ENCODE peak calls at places on chromosomes 12 and 14, in five cellular contexts. One of them, this sample, is unnamed.

GRCh38 chr12:108315486-108316105 is 23.5 kb downstream of the CMKLR1 start:
- DNase-seq in IMR-90: no peak
- DNase-seq in cardiac fibroblast: no peak
- DNase-seq in A549: no peak
- DNase-seq in fibroblast of lung: no peak
- DNase-seq in this sample: no peak

GRCh38 chr12:52528641-52529143 is 8.5 kb upstream of the KRT5 start:
- DNase-seq in IMR-90: no peak
- DNase-seq in cardiac fibroblast: no peak
- DNase-seq in A549: no peak
- DNase-seq in fibroblast of lung: no peak
- DNase-seq in this sample: no peak

GRCh38 chr12:83010169-83010804 is 323.6 kb downstream of the TMTC2 start:
- DNase-seq in IMR-90: no peak
- DNase-seq in cardiac fibroblast: no peak
- DNase-seq in A549: no peak
- DNase-seq in fibroblast of lung: no peak
- DNase-seq in this sample: no peak

GRCh38 chr12:16949351-16949750 is 343.4 kb upstream of the LMO3 start:
- DNase-seq in IMR-90: no peak
- DNase-seq in cardiac fibroblast: no peak
- DNase-seq in A549: no peak
- DNase-seq in fibroblast of lung: no peak
- DNase-seq in this sample: no peak

GRCh38 chr12:56158926-56159461 is 835 bp downstream of the MYL6 start:
- DNase-seq in IMR-90: peak
- DNase-seq in cardiac fibroblast: peak
- DNase-seq in A549: peak
- DNase-seq in fibroblast of lung: peak
- DNase-seq in this sample: peak

GRCh38 chr12:21988619-21989018 is 47.4 kb upstream of the ABCC9 start:
- DNase-seq in IMR-90: no peak
- DNase-seq in cardiac fibroblast: no peak
- DNase-seq in A549: no peak
- DNase-seq in fibroblast of lung: no peak
- DNase-seq in this sample: no peak

GRCh38 chr14:74562515-74563232 is 49.4 kb downstream of the LTBP2 start:
- DNase-seq in IMR-90: peak
- DNase-seq in cardiac fibroblast: no peak
- DNase-seq in A549: no peak
- DNase-seq in fibroblast of lung: peak
- DNase-seq in this sample: no peak

GRCh38 chr12:91940826-91941225 is 204.8 kb downstream of the BTG1 start:
- DNase-seq in IMR-90: no peak
- DNase-seq in cardiac fibroblast: peak
- DNase-seq in A549: no peak
- DNase-seq in fibroblast of lung: no peak
- DNase-seq in this sample: no peak

GRCh38 chr14:59190372-59190771 is 1.9 kb downstream of the DAAM1 start:
- DNase-seq in IMR-90: no peak
- DNase-seq in cardiac fibroblast: no peak
- DNase-seq in A549: peak
- DNase-seq in fibroblast of lung: no peak
- DNase-seq in this sample: no peak

GRCh38 chr12:18391136-18391535 is 129.8 kb downstream of the PIK3C2G start:
- DNase-seq in IMR-90: no peak
- DNase-seq in cardiac fibroblast: no peak
- DNase-seq in A549: no peak
- DNase-seq in fibroblast of lung: no peak
- DNase-seq in this sample: no peak

GRCh38 chr14:64722842-64723447 is 18.7 kb downstream of the PLEKHG3 start:
- DNase-seq in IMR-90: no peak
- DNase-seq in cardiac fibroblast: no peak
- DNase-seq in A549: no peak
- DNase-seq in fibroblast of lung: no peak
- DNase-seq in this sample: no peak

GRCh38 chr12:55818886-55819285 is 1.0 kb downstream of the ORMDL2 start:
- DNase-seq in IMR-90: peak
- DNase-seq in cardiac fibroblast: peak
- DNase-seq in A549: no peak
- DNase-seq in fibroblast of lung: peak
- DNase-seq in this sample: no peak

GRCh38 chr14:80017796-80018195 is 193.5 kb downstream of the DIO2 start:
- DNase-seq in IMR-90: no peak
- DNase-seq in cardiac fibroblast: no peak
- DNase-seq in A549: no peak
- DNase-seq in fibroblast of lung: no peak
- DNase-seq in this sample: no peak

GRCh38 chr14:101456246-101457159 is 104.8 kb upstream of the DIO3 start:
- DNase-seq in IMR-90: no peak
- DNase-seq in cardiac fibroblast: no peak
- DNase-seq in A549: no peak
- DNase-seq in fibroblast of lung: no peak
- DNase-seq in this sample: no peak

GRCh38 chr12:53378705-53379388 is 1.1 kb upstream of the SP1 start:
- DNase-seq in IMR-90: no peak
- DNase-seq in cardiac fibroblast: no peak
- DNase-seq in A549: peak
- DNase-seq in fibroblast of lung: no peak
- DNase-seq in this sample: no peak

GRCh38 chr14:53226553-53226952 is 73.4 kb upstream of the DDHD1 start:
- DNase-seq in IMR-90: peak
- DNase-seq in cardiac fibroblast: peak
- DNase-seq in A549: no peak
- DNase-seq in fibroblast of lung: peak
- DNase-seq in this sample: no peak

GRCh38 chr12:123231931-123232330 is 1.0 kb downstream of the MPHOSPH9 start:
- DNase-seq in IMR-90: no peak
- DNase-seq in cardiac fibroblast: no peak
- DNase-seq in A549: peak
- DNase-seq in fibroblast of lung: no peak
- DNase-seq in this sample: no peak

GRCh38 chr12:22700126-22700525 is 75.2 kb downstream of the ETNK1 start:
- DNase-seq in IMR-90: peak
- DNase-seq in cardiac fibroblast: peak
- DNase-seq in A549: peak
- DNase-seq in fibroblast of lung: no peak
- DNase-seq in this sample: no peak

GRCh38 chr14:101953151-101953550 is 11.2 kb upstream of the DYNC1H1 start:
- DNase-seq in IMR-90: no peak
- DNase-seq in cardiac fibroblast: no peak
- DNase-seq in A549: no peak
- DNase-seq in fibroblast of lung: no peak
- DNase-seq in this sample: no peak

GRCh38 chr14:64682843-64683242 is 21.4 kb upstream of the PLEKHG3 start:
- DNase-seq in IMR-90: no peak
- DNase-seq in cardiac fibroblast: no peak
- DNase-seq in A549: no peak
- DNase-seq in fibroblast of lung: no peak
- DNase-seq in this sample: no peak

GRCh38 chr12:3117144-3117581 is 40.0 kb downstream of the TSPAN9 start:
- DNase-seq in IMR-90: peak
- DNase-seq in cardiac fibroblast: peak
- DNase-seq in A549: no peak
- DNase-seq in fibroblast of lung: peak
- DNase-seq in this sample: no peak

GRCh38 chr12:132046561-132046960 is 96.8 kb downstream of the EP400 start:
- DNase-seq in IMR-90: peak
- DNase-seq in cardiac fibroblast: peak
- DNase-seq in A549: no peak
- DNase-seq in fibroblast of lung: peak
- DNase-seq in this sample: no peak

GRCh38 chr12:40152783-40153383 is 47.0 kb upstream of the SLC2A13 start:
- DNase-seq in IMR-90: peak
- DNase-seq in cardiac fibroblast: peak
- DNase-seq in A549: no peak
- DNase-seq in fibroblast of lung: peak
- DNase-seq in this sample: peak

GRCh38 chr14:90556050-90556477 is 159.2 kb downstream of the CALM1 start:
- DNase-seq in IMR-90: no peak
- DNase-seq in cardiac fibroblast: no peak
- DNase-seq in A549: no peak
- DNase-seq in fibroblast of lung: no peak
- DNase-seq in this sample: no peak

GRCh38 chr14:104722938-104723650 is 935 bp upstream of the ADSS1 start:
- DNase-seq in IMR-90: no peak
- DNase-seq in cardiac fibroblast: no peak
- DNase-seq in A549: peak
- DNase-seq in fibroblast of lung: no peak
- DNase-seq in this sample: no peak
- H3K4me3 ChIP-seq in IMR-90: no peak
- H3K4me3 ChIP-seq in cardiac fibroblast: no peak
- H3K4me3 ChIP-seq in A549: no peak
- H3K4me3 ChIP-seq in fibroblast of lung: no peak
- H3K4me3 ChIP-seq in this sample: no peak

GRCh38 chr14:104967414-104968152 is 10.6 kb downstream of the AHNAK2 start:
- DNase-seq in IMR-90: no peak
- DNase-seq in cardiac fibroblast: peak
- DNase-seq in A549: no peak
- DNase-seq in fibroblast of lung: peak
- DNase-seq in this sample: no peak
- H3K4me3 ChIP-seq in IMR-90: peak
- H3K4me3 ChIP-seq in cardiac fibroblast: peak
- H3K4me3 ChIP-seq in A549: peak
- H3K4me3 ChIP-seq in fibroblast of lung: peak
- H3K4me3 ChIP-seq in this sample: peak

GRCh38 chr14:58166005-58166983 is 14.3 kb upstream of the ARMH4 start:
- DNase-seq in IMR-90: peak
- DNase-seq in cardiac fibroblast: peak
- DNase-seq in A549: peak
- DNase-seq in fibroblast of lung: peak
- DNase-seq in this sample: peak

DNA sequence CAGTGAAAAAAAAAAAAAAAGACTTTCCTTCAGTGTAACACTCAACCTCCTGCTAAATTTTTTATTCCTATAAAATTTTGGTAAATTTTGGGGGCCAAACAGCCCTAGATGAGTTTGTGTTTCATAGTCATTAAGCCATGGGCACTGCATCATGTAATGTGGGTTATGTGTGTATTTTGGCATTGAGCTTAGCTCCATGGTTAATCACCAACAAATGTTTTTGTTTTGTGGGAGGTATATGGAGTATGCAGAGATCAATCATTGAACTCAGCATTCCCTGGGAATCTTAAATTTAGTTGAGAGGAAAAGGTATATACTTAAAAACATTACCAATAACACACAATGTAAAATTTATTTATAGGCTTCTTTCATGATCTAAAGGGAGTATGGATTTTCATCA is 8.5 kb upstream of the ARMH4 start:
- DNase-seq in IMR-90: no peak
- DNase-seq in cardiac fibroblast: no peak
- DNase-seq in A549: no peak
- DNase-seq in fibroblast of lung: no peak
- DNase-seq in this sample: no peak
- H3K4me3 ChIP-seq in IMR-90: no peak
- H3K4me3 ChIP-seq in cardiac fibroblast: no peak
- H3K4me3 ChIP-seq in A549: no peak
- H3K4me3 ChIP-seq in fibroblast of lung: no peak
- H3K4me3 ChIP-seq in this sample: no peak

GRCh38 chr12:49322708-49323523 is at the start of gene TROAP:
- DNase-seq in IMR-90: peak
- DNase-seq in cardiac fibroblast: peak
- DNase-seq in A549: peak
- DNase-seq in fibroblast of lung: peak
- DNase-seq in this sample: peak
- H3K4me3 ChIP-seq in IMR-90: peak
- H3K4me3 ChIP-seq in cardiac fibroblast: peak
- H3K4me3 ChIP-seq in A549: peak
- H3K4me3 ChIP-seq in fibroblast of lung: peak
- H3K4me3 ChIP-seq in this sample: peak

GRCh38 chr12:124608451-124608870 is 41.0 kb upstream of the NCOR2 start:
- DNase-seq in IMR-90: no peak
- DNase-seq in cardiac fibroblast: no peak
- DNase-seq in A549: no peak
- DNase-seq in fibroblast of lung: no peak
- DNase-seq in this sample: no peak
- H3K4me3 ChIP-seq in IMR-90: no peak
- H3K4me3 ChIP-seq in cardiac fibroblast: no peak
- H3K4me3 ChIP-seq in A549: no peak
- H3K4me3 ChIP-seq in fibroblast of lung: no peak
- H3K4me3 ChIP-seq in this sample: no peak

DNA sequence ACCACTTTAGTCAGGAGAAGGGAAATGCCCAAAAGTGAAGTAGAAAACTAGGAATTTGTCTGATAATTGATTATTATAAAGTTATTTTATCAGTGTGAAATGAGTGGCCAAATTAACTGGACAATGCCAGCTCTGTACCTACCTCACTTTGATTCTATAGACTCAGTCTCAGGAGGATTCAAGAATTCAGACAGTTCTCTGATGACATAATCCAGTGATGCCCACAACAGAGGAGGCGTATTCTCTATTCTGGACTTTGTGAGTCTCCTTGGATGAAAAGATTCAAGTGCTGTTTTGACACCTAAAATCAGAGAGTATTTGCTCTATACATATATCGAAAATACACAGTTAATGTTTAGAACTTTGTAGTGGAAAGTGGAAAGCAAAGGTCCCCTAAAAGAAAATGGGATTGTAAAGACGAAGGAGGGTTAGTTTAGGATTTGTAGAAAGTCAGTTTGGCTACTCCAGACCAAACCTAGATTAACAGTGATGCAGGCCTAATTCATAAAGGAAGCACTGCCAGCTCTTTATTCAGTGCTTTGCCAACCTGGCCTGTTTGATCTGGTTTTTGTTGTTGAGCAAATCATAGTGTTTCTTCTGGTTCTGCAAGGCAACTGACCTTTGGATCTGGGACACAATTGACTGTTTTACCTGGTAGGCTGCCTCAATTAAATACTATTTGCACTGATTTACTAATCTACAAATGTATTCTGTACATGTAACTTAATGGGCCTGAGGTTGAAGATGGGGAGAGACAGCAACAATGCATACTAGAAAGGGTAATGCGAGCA is 67.4 kb downstream of the DAD1 start:
- DNase-seq in IMR-90: no peak
- DNase-seq in cardiac fibroblast: no peak
- DNase-seq in A549: no peak
- DNase-seq in fibroblast of lung: no peak
- DNase-seq in this sample: no peak
- H3K4me3 ChIP-seq in IMR-90: no peak
- H3K4me3 ChIP-seq in cardiac fibroblast: no peak
- H3K4me3 ChIP-seq in A549: no peak
- H3K4me3 ChIP-seq in fibroblast of lung: no peak
- H3K4me3 ChIP-seq in this sample: no peak

GRCh38 chr14:51692646-51693045 is 40.9 kb downstream of the FRMD6 start:
- DNase-seq in IMR-90: peak
- DNase-seq in cardiac fibroblast: no peak
- DNase-seq in A549: no peak
- DNase-seq in fibroblast of lung: no peak
- DNase-seq in this sample: no peak
- H3K4me3 ChIP-seq in IMR-90: no peak
- H3K4me3 ChIP-seq in cardiac fibroblast: no peak
- H3K4me3 ChIP-seq in A549: no peak
- H3K4me3 ChIP-seq in fibroblast of lung: no peak
- H3K4me3 ChIP-seq in this sample: no peak

DNA sequence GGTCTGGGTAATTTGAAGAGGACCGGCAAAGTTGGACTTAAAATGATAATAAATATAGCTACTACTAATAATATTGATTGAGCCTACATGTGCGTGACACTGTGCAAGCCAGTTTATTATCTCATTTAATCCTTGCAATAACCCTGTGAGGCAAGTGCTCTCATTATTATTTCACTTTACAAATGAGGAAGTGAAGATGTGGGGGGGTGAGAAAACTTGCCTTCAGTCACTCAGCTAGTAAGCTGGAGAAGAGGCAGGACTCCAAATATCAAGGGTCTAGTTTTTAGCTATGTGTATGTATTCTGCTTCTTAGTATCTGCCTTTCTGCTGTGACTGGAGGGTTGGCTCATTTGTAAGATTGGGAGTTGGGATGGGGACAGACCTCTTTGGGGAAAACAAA is 39.2 kb downstream of the NPAS3 start:
- DNase-seq in IMR-90: no peak
- DNase-seq in cardiac fibroblast: no peak
- DNase-seq in A549: no peak
- DNase-seq in fibroblast of lung: no peak
- DNase-seq in this sample: no peak
- H3K4me3 ChIP-seq in IMR-90: no peak
- H3K4me3 ChIP-seq in cardiac fibroblast: no peak
- H3K4me3 ChIP-seq in A549: no peak
- H3K4me3 ChIP-seq in fibroblast of lung: no peak
- H3K4me3 ChIP-seq in this sample: no peak

This sample was measured in tibial nerve.